ENCODE peak calls at places on chromosomes 7 and 10, in six cellular contexts. E is K562, J is A549, Q is upper lobe of left lung, I is HepG2, C is GM12878. V is an unnamed sample.

GRCh38 chr10:112695539-112695938 is 248.5 kb downstream of the VTI1A start:
- ATAC-seq in Q (no peak), E (no peak), C (no peak), I (peak), J (no peak), V (no peak)

GRCh38 chr10:114933588-114933987 is 4.4 kb upstream of the TRUB1 start:
- ATAC-seq in J (no peak), C (no peak), Q (no peak), I (no peak), E (no peak), V (no peak)

GRCh38 chr10:99629625-99629978 is 9.4 kb upstream of the SLC25A28 start:
- ATAC-seq in J (no peak), E (no peak), C (peak), Q (no peak), I (no peak), V (no peak)

GRCh38 chr7:100887186-100887954 is 2.1 kb downstream of the UFSP1 start:
- ATAC-seq in C (peak), I (no peak), Q (no peak), E (peak), J (no peak), V (no peak)

GRCh38 chr10:102101152-102101551 is 19.0 kb downstream of the LDB1 start:
- ATAC-seq in E (peak), C (no peak), I (peak), Q (no peak), J (peak), V (no peak)

GRCh38 chr10:110268442-110268841 is 36.3 kb downstream of the SMNDC1 start:
- ATAC-seq in J (no peak), E (no peak), C (no peak), Q (no peak), I (no peak), V (no peak)

GRCh38 chr7:135236727-135237126 is 3.1 kb downstream of the STRA8 start:
- ATAC-seq in I (no peak), Q (no peak), C (peak), E (no peak), J (no peak), V (no peak)

GRCh38 chr7:131197920-131198610 is 129.6 kb upstream of the MKLN1 start:
- ATAC-seq in J (peak), E (no peak), Q (no peak), I (no peak), C (no peak), V (no peak)

GRCh38 chr7:47500103-47500563 is 81.8 kb downstream of the TNS3 start:
- ATAC-seq in J (peak), E (no peak), Q (no peak), I (peak), C (no peak), V (no peak)

GRCh38 chr10:1068362-1069361 is 12.5 kb downstream of the WDR37 start:
- ATAC-seq in I (no peak), E (no peak), Q (no peak), C (no peak), J (no peak), V (no peak)

GRCh38 chr10:92222603-92223275 is 68.1 kb downstream of the CPEB3 start:
- ATAC-seq in C (no peak), I (no peak), E (no peak), J (peak), Q (no peak), V (no peak)

GRCh38 chr10:119360181-119360921 is 153.0 kb downstream of the GRK5 start:
- ATAC-seq in Q (peak), E (peak), C (peak), I (peak), J (peak), V (no peak)

GRCh38 chr7:51236470-51237127 is 80.0 kb downstream of the COBL start:
- ATAC-seq in J (no peak), Q (no peak), I (no peak), C (no peak), E (no peak), V (no peak)

GRCh38 chr10:60762554-60762953 is 15.7 kb upstream of the CDK1 start:
- ATAC-seq in Q (no peak), J (no peak), C (no peak), E (no peak), I (no peak), V (no peak)

GRCh38 chr7:117790731-117791130 is 82.5 kb downstream of the CTTNBP2 start:
- ATAC-seq in C (no peak), Q (no peak), E (no peak), I (no peak), J (no peak), V (no peak)

GRCh38 chr10:17022898-17023297 is 106.7 kb downstream of the CUBN start:
- ATAC-seq in I (no peak), J (no peak), C (no peak), E (no peak), Q (peak), V (no peak)

GRCh38 chr10:30813872-30814471 is 184.4 kb upstream of the LYZL2 start:
- ATAC-seq in E (no peak), I (no peak), J (no peak), C (no peak), Q (no peak), V (no peak)

GRCh38 chr10:77226434-77226833 is 411.2 kb downstream of the KCNMA1 start:
- ATAC-seq in J (no peak), I (no peak), C (no peak), Q (no peak), E (no peak), V (no peak)

GRCh38 chr10:74021248-74022055 is 23.5 kb downstream of the VCL start:
- ATAC-seq in Q (no peak), C (no peak), E (peak), J (peak), I (no peak), V (no peak)

GRCh38 chr7:674454-675410 is 51.8 kb upstream of the DNAAF5 start:
- ATAC-seq in Q (no peak), I (no peak), J (no peak), C (no peak), E (no peak), V (peak)

DNA sequence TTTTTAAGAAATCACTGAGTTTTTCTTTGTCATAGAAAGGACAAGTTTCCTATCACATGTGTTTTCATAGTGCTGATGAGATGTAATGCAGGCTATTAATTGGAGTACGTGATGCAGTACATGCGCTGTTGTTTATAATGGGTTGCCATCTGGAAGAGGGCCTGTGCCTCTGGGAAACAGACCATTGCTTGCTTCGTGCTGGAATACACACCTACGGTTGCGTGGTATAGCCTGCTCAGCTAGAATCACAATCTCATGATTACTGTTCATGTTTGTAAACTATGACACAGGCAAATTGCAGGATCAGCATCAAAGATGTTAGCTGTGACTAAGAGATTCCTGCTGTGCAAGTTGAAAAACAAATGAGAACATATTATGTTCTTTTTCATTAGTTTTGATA is 107.2 kb upstream of the STEAP1B start:
- ATAC-seq in E (no peak), Q (no peak), I (no peak), C (no peak), J (no peak), V (peak)
- TF ChIP-seq EP300 in E (no peak), Q (no peak), I (no peak), C (no peak), J (no peak), V (no peak)

DNA sequence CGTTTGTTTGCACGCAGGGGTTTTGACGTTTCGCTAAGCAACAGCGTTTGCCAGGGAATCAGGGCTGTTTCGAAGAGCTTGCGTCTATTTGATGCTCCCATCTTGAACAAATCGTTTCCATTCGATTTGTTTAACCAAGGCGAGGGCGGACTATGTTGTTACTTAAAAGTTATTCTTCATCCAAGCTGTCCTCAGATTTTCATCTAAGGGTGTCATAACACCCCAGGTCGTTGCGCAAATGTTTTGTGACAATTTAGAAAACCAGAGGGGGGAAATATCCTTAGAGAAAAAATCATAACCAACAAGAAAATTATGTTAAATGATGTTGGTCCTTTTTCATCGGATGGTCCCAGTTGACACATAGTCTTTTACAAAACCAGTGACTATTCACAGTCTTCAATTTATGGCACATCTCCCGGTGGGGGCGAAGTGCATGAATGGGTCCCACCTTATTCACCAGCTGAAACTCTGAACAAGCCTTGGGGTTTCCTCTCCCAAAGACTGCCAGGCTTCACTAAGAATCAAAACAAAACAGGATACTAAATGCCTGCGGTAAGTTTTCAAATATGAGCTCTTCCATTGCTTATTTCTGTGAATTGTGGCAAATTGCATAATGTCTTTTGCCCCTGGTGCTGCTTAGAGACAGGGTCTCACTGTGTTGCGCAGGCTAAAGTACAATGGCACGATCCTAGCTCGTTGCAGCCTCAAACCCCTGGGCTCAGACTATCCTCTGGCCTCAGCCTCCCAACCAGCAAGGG is 109.9 kb downstream of the REEP3 start:
- ATAC-seq in I (no peak), J (no peak), C (no peak), E (no peak), Q (no peak), V (no peak)
- TF ChIP-seq EP300 in I (no peak), J (no peak), C (no peak), E (no peak), Q (no peak), V (no peak)

GRCh38 chr7:12802070-12802469 is 114.6 kb downstream of the ARL4A start:
- ATAC-seq in Q (no peak), I (no peak), J (no peak), C (no peak), E (peak), V (no peak)

GRCh38 chr7:12805518-12805928 is 118.1 kb downstream of the ARL4A start:
- ATAC-seq in I (no peak), C (no peak), E (peak), J (no peak), Q (no peak), V (no peak)

GRCh38 chr7:12803542-12803941 is 116.1 kb downstream of the ARL4A start:
- ATAC-seq in I (no peak), E (no peak), Q (no peak), J (no peak), C (no peak), V (no peak)

GRCh38 chr7:12800501-12800900 is 113.1 kb downstream of the ARL4A start:
- ATAC-seq in E (no peak), J (no peak), C (no peak), Q (no peak), I (no peak), V (no peak)

GRCh38 chr7:12801107-12801506 is 113.7 kb downstream of the ARL4A start:
- ATAC-seq in I (no peak), Q (no peak), J (no peak), C (no peak), E (peak), V (no peak)
- TF ChIP-seq EP300 in I (no peak), Q (no peak), J (no peak), C (no peak), E (peak), V (no peak)

DNA sequence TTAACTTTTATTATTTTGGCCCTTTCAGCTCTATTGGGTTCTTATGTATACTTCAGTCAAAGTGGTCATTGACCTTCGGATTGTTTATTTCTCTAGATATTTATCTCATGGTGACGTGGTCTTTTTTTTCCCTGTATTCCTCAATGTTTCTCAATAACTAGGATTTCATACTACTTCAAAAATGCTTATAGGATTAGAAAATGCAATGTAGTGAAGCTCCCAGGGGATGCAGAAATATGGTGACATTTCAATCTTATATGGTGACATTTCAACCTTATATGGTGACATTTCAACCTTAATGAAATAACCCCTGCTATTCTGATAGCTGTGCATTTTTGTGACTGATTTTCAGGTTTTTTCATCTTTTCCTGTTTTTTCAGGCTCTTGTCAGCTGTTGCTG is 51.4 kb downstream of the CHRM2 start:
- ATAC-seq in Q (no peak), E (no peak), C (no peak), J (no peak), I (no peak), V (no peak)
- TF ChIP-seq EP300 in Q (no peak), E (no peak), C (no peak), J (no peak), I (no peak), V (no peak)

GRCh38 chr10:7562026-7562425 is 104.7 kb downstream of the ITIH5 start:
- ATAC-seq in C (no peak), J (no peak), E (no peak), I (peak), Q (peak), V (peak)

GRCh38 chr10:7561216-7561893 is 105.4 kb downstream of the ITIH5 start:
- ATAC-seq in I (peak), C (no peak), E (no peak), Q (peak), J (no peak), V (peak)

GRCh38 chr10:7565871-7566270 is 100.9 kb downstream of the ITIH5 start:
- ATAC-seq in J (no peak), E (no peak), Q (no peak), C (no peak), I (no peak), V (no peak)

GRCh38 chr10:7563368-7563767 is 103.4 kb downstream of the ITIH5 start:
- ATAC-seq in J (peak), C (no peak), I (no peak), Q (peak), E (no peak), V (peak)

DNA sequence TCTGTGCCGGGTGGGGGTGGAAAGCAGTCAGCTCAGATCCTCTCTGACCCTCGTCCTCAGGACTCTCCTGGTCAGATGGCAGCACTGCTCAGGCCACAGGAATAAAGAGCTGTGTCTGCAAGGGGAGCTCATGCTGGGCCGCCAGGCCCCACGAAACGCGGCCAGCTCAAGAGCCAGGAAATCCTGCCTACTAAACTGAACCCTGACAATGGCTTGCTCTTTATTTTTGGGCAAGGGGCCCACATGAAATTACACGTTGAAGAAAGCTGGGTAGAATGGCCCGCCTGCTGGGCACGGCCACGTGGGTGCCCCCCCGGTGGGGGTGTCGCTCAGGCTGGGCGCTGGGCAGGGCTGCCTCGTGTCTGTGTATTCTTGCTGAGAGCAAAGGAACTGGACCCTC is 103.0 kb downstream of the ITIH5 start:
- ATAC-seq in E (no peak), I (no peak), Q (no peak), C (no peak), J (no peak), V (no peak)
- TF ChIP-seq EP300 in E (no peak), I (no peak), Q (no peak), C (no peak), J (no peak), V (no peak)

DNA sequence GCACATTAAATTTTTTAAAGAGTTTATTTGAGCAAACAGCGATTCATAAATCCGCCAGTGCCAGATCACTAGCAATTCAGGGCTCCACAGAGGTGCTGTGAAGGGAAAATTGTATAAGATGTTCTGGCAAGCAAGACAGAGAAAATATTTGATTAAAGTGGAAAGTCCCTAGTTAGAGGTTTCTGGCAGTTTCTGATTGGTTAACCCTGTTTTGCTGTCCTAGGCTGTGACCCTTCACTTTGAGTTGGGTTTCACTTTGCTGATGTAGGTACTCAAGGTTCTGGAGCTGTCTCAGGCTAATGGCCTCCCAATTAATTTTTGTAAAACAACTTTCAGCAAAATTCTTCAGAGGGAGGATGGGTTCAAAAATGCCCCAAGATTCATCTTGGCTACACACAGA is 79.4 kb upstream of the NXPH1 start:
- ATAC-seq in E (no peak), Q (no peak), I (no peak), C (peak), J (no peak), V (no peak)
- TF ChIP-seq EP300 in E (no peak), Q (no peak), I (no peak), C (no peak), J (no peak), V (no peak)

DNA sequence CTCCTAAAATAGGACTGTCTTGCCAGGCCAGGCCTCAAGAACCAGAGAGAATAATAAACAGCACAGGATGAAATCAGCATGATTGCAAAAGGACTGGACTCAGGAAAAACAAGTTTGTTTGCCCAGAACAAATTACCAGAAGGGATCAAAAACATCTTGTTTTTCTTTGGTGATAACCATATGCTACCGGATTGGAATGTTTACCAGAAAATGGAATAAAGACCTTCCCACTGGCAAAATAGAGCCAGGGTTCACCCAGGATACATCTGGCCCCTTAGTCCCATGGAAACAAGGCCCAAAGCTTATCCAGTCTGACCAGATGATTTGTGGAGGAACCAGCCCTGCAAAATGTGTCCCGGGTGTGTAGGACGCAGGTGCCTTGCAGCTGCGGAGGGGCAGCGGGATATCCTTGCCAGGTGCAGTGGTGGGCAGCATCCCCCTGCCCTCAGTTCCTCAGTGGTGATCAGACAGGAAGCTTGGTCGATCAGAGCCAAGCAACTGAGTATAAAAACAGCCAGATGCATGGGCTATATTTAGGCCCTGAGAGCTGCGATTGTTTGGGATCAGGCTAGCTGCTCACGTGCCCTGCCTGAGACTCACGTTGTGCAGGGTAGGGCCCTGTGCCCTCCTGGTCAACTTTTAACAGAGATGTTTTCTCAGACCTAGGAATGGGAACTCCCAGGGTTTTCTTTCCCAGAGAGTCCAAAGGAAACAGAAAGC is 4.6 kb upstream of the ZNF22 start:
- ATAC-seq in I (peak), C (no peak), E (no peak), J (no peak), Q (no peak), V (peak)
- TF ChIP-seq EP300 in I (no peak), C (no peak), E (no peak), J (no peak), Q (no peak), V (no peak)

GRCh38 chr7:73578342-73579124 is at the start of gene TBL2:
- ATAC-seq in C (peak), I (peak), Q (peak), E (peak), J (peak), V (peak)
- TF ChIP-seq EP300 in C (no peak), I (no peak), Q (no peak), E (peak), J (no peak), V (no peak)

DNA sequence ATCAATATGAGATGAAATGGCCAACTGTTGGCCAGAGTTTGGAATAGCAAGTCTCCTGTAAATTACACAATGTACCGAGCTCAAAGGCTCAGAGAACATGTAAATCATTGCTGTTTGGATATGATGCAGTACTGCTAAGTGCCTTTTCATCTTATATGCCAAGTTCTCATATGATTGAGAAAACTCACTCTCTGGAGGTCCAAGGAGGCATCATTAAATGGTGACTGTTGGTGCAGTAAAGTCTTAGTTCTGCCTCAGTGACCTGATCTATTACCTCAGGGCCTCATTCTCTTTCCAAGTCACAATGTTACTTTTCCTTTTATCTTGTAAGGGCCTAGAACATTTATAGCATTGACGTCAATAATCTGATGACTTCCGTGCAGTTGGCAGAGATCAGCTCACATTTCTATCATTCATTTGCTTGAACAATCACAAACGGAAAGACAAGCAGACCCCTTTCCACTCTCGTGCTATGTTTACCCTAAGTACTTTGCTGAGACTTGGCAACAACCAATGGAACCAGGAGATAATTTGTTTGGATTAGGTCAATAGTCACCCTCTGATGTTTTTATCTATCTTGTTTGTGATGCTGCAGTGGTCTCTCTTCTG is 32.6 kb upstream of the PDK4 start:
- ATAC-seq in Q (peak), E (no peak), C (no peak), J (peak), I (no peak), V (peak)
- TF ChIP-seq EP300 in Q (peak), E (no peak), C (no peak), J (peak), I (no peak), V (peak)

V was measured in gastroesophageal sphincter.